ENCODE peak calls at places on chromosomes 16 and 17, in nine cellular contexts. One of them, this sample, is unnamed.

GRCh38 chr16:85291302-85292148 is 179.3 kb upstream of the CIBAR2 start:
- DNase-seq in colonic mucosa: peak; percentile 70
- DNase-seq in spleen: peak; percentile 91
- DNase-seq in fibroblast of lung: no peak
- DNase-seq in mammary epithelial cell: no peak
- DNase-seq in vagina: no peak
- DNase-seq in tibial nerve: no peak
- DNase-seq in ovary: peak; percentile 71
- DNase-seq in mucosa of descending colon: peak; percentile 81
- DNase-seq in this sample: no peak

GRCh38 chr16:55622930-55623561 is 32.7 kb upstream of the SLC6A2 start:
- DNase-seq in colonic mucosa: no peak
- DNase-seq in spleen: no peak
- DNase-seq in fibroblast of lung: no peak
- DNase-seq in mammary epithelial cell: peak; percentile 20
- DNase-seq in vagina: no peak
- DNase-seq in tibial nerve: no peak
- DNase-seq in ovary: no peak
- DNase-seq in mucosa of descending colon: no peak
- DNase-seq in this sample: no peak

GRCh38 chr17:49349535-49349934 is 12.5 kb downstream of the ZNF652 start:
- DNase-seq in colonic mucosa: no peak
- DNase-seq in spleen: no peak
- DNase-seq in fibroblast of lung: no peak
- DNase-seq in mammary epithelial cell: no peak
- DNase-seq in vagina: no peak
- DNase-seq in tibial nerve: no peak
- DNase-seq in ovary: no peak
- DNase-seq in mucosa of descending colon: no peak
- DNase-seq in this sample: no peak

GRCh38 chr17:62680541-62681052 is 53.1 kb downstream of the MRC2 start:
- DNase-seq in colonic mucosa: no peak
- DNase-seq in spleen: peak; percentile 51
- DNase-seq in fibroblast of lung: no peak
- DNase-seq in mammary epithelial cell: peak; percentile 30
- DNase-seq in vagina: no peak
- DNase-seq in tibial nerve: no peak
- DNase-seq in ovary: peak; percentile 78
- DNase-seq in mucosa of descending colon: no peak
- DNase-seq in this sample: no peak

GRCh38 chr17:1941241-1942065 is 83.7 kb downstream of the RTN4RL1 start:
- DNase-seq in colonic mucosa: no peak
- DNase-seq in spleen: no peak
- DNase-seq in fibroblast of lung: no peak
- DNase-seq in mammary epithelial cell: no peak
- DNase-seq in vagina: no peak
- DNase-seq in tibial nerve: no peak
- DNase-seq in ovary: no peak
- DNase-seq in mucosa of descending colon: no peak
- DNase-seq in this sample: no peak

GRCh38 chr16:84427553-84427952 is 59.2 kb downstream of the ATP2C2 start:
- DNase-seq in colonic mucosa: no peak
- DNase-seq in spleen: no peak
- DNase-seq in fibroblast of lung: no peak
- DNase-seq in mammary epithelial cell: no peak
- DNase-seq in vagina: no peak
- DNase-seq in tibial nerve: no peak
- DNase-seq in ovary: no peak
- DNase-seq in mucosa of descending colon: no peak
- DNase-seq in this sample: no peak

GRCh38 chr16:47664653-47665325 is 203.7 kb downstream of the PHKB start:
- DNase-seq in colonic mucosa: peak; percentile 68
- DNase-seq in spleen: no peak
- DNase-seq in fibroblast of lung: no peak
- DNase-seq in mammary epithelial cell: no peak
- DNase-seq in vagina: no peak
- DNase-seq in tibial nerve: no peak
- DNase-seq in ovary: no peak
- DNase-seq in mucosa of descending colon: peak; percentile 55
- DNase-seq in this sample: peak; percentile 2

GRCh38 chr16:89409161-89409711 is 81.1 kb downstream of the ANKRD11 start:
- DNase-seq in colonic mucosa: no peak
- DNase-seq in spleen: peak; percentile 80
- DNase-seq in fibroblast of lung: peak; percentile 49
- DNase-seq in mammary epithelial cell: peak; percentile 79
- DNase-seq in vagina: no peak
- DNase-seq in tibial nerve: no peak
- DNase-seq in ovary: no peak
- DNase-seq in mucosa of descending colon: no peak
- DNase-seq in this sample: no peak

GRCh38 chr17:7705269-7706255 is 560 bp downstream of the EFNB3 start:
- DNase-seq in colonic mucosa: no peak
- DNase-seq in spleen: peak; percentile 53
- DNase-seq in fibroblast of lung: no peak
- DNase-seq in mammary epithelial cell: no peak
- DNase-seq in vagina: no peak
- DNase-seq in tibial nerve: no peak
- DNase-seq in ovary: no peak
- DNase-seq in mucosa of descending colon: no peak
- DNase-seq in this sample: no peak
- H3K4me3 ChIP-seq in colonic mucosa: peak overlapping the region; percentile 25
- H3K4me3 ChIP-seq in spleen: peak overlapping the region; percentile 11
- H3K4me3 ChIP-seq in fibroblast of lung: peak overlapping the region; percentile 63
- H3K4me3 ChIP-seq in mammary epithelial cell: peak overlapping the region; percentile 57
- H3K4me3 ChIP-seq in vagina: peak overlapping the region; percentile 49
- H3K4me3 ChIP-seq in tibial nerve: no peak overlapping the region
- H3K4me3 ChIP-seq in ovary: peak overlapping the region; percentile 38
- H3K4me3 ChIP-seq in mucosa of descending colon: no peak overlapping the region
- H3K4me3 ChIP-seq in this sample: peak overlapping the region; percentile 52

DNA sequence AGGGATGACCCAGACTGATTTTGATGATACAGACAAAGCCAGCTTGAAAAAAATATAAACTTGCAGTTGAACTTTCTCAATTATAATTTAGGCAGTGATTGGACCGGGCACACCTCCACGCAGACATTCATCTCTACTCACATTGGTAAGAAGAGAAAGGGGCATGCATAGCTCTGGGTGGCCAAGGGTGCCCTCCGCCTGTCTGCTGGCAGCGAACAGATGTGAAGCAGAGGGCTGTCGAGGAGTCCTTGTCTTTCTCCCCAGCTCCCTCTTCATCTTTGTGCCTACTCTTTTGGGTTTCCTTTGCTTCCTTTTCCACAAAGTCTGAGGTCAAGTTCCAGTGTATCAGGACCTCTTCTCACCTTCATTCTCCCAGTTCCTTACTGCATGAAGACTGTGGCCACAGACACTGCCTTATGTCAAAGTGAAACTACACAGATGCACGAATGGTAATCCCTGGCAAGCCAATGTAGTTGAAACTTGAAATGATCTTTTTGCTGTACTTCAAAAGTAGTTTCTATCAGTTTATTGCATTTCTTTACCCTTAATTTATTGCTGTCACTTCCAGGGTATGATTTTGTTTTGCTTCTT is 343.7 kb upstream of the SOX9 start:
- DNase-seq in colonic mucosa: no peak
- DNase-seq in spleen: no peak
- DNase-seq in fibroblast of lung: no peak
- DNase-seq in mammary epithelial cell: no peak
- DNase-seq in vagina: no peak
- DNase-seq in tibial nerve: no peak
- DNase-seq in ovary: no peak
- DNase-seq in mucosa of descending colon: no peak
- DNase-seq in this sample: no peak
- TF ChIP-seq CTCF in colonic mucosa: no peak
- TF ChIP-seq CTCF in spleen: no peak
- TF ChIP-seq CTCF in fibroblast of lung: no peak
- TF ChIP-seq CTCF in mammary epithelial cell: no peak
- TF ChIP-seq CTCF in vagina: no peak
- TF ChIP-seq CTCF in tibial nerve: no peak
- TF ChIP-seq CTCF in ovary: no peak
- TF ChIP-seq CTCF in mucosa of descending colon: no peak
- TF ChIP-seq CTCF in this sample: no peak

GRCh38 chr17:29107084-29107483 is 64.1 kb downstream of the PIPOX start:
- DNase-seq in colonic mucosa: no peak
- DNase-seq in spleen: no peak
- DNase-seq in fibroblast of lung: no peak
- DNase-seq in mammary epithelial cell: no peak
- DNase-seq in vagina: no peak
- DNase-seq in tibial nerve: no peak
- DNase-seq in ovary: no peak
- DNase-seq in mucosa of descending colon: no peak
- DNase-seq in this sample: no peak
- H3K36me3 ChIP-seq in colonic mucosa: peaks cover 10% of the 10 kb centered on the region
- H3K36me3 ChIP-seq in spleen: peaks cover 98% of the 10 kb centered on the region
- H3K36me3 ChIP-seq in fibroblast of lung: peaks cover 20% of the 10 kb centered on the region
- H3K36me3 ChIP-seq in mammary epithelial cell: peaks cover 21% of the 10 kb centered on the region
- H3K36me3 ChIP-seq in vagina: no peaks in the 10 kb centered on the region
- H3K36me3 ChIP-seq in tibial nerve: peaks cover 31% of the 10 kb centered on the region
- H3K36me3 ChIP-seq in ovary: no peaks in the 10 kb centered on the region
- H3K36me3 ChIP-seq in mucosa of descending colon: no peaks in the 10 kb centered on the region
- H3K36me3 ChIP-seq in this sample: peaks cover 43% of the 10 kb centered on the region

GRCh38 chr16:30761427-30761927 is 385 bp downstream of the CFAP119 start:
- DNase-seq in colonic mucosa: peak; percentile 59
- DNase-seq in spleen: peak; percentile 85
- DNase-seq in fibroblast of lung: peak; percentile 34
- DNase-seq in mammary epithelial cell: peak; percentile 36
- DNase-seq in vagina: no peak
- DNase-seq in tibial nerve: no peak
- DNase-seq in ovary: peak; percentile 70
- DNase-seq in mucosa of descending colon: peak; percentile 63
- DNase-seq in this sample: no peak
- H3K4me3 ChIP-seq in colonic mucosa: peak overlapping the region; percentile 75
- H3K4me3 ChIP-seq in spleen: peak overlapping the region; percentile 74
- H3K4me3 ChIP-seq in fibroblast of lung: peak overlapping the region; percentile 95
- H3K4me3 ChIP-seq in mammary epithelial cell: peak overlapping the region; percentile 55
- H3K4me3 ChIP-seq in vagina: peak overlapping the region; percentile 98
- H3K4me3 ChIP-seq in tibial nerve: peak overlapping the region; percentile 65
- H3K4me3 ChIP-seq in ovary: peak overlapping the region; percentile 63
- H3K4me3 ChIP-seq in mucosa of descending colon: peak overlapping the region; percentile 74
- H3K4me3 ChIP-seq in this sample: peak overlapping the region; percentile 74

DNA sequence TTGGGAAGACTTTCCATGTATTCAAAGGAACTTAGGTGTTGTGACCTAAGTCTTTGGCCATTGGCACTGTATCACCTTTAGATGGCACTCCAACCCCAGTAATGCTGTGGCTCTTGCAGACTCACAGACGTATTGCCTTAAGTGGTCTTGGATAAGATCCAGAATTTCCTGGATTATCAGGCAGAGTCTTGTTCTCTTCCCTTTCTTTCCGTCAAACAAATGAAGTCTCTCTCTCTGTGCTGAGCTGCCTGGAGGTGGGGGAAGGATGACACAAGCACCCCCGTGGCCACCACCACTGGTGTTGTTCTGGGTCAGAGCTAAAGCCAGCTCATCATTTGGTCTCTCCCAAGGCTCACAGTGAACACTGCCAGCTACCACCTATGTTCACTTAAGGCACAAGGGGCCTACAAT is 789.9 kb upstream of the KIF2B start:
- DNase-seq in colonic mucosa: peak; percentile 37
- DNase-seq in spleen: no peak
- DNase-seq in fibroblast of lung: peak; percentile 12
- DNase-seq in mammary epithelial cell: peak; percentile 50
- DNase-seq in vagina: no peak
- DNase-seq in tibial nerve: no peak
- DNase-seq in ovary: no peak
- DNase-seq in mucosa of descending colon: no peak
- DNase-seq in this sample: no peak
- TF ChIP-seq CTCF in colonic mucosa: no peak
- TF ChIP-seq CTCF in spleen: no peak
- TF ChIP-seq CTCF in fibroblast of lung: no peak
- TF ChIP-seq CTCF in mammary epithelial cell: peak; percentile 69
- TF ChIP-seq CTCF in vagina: no peak
- TF ChIP-seq CTCF in tibial nerve: no peak
- TF ChIP-seq CTCF in ovary: no peak
- TF ChIP-seq CTCF in mucosa of descending colon: no peak
- TF ChIP-seq CTCF in this sample: no peak

GRCh38 chr16:3618782-3619166 is 7.4 kb upstream of the SLX4 start:
- DNase-seq in colonic mucosa: no peak
- DNase-seq in spleen: no peak
- DNase-seq in fibroblast of lung: no peak
- DNase-seq in mammary epithelial cell: peak; percentile 54
- DNase-seq in vagina: no peak
- DNase-seq in tibial nerve: no peak
- DNase-seq in ovary: no peak
- DNase-seq in mucosa of descending colon: no peak
- DNase-seq in this sample: no peak
- H3K36me3 ChIP-seq in colonic mucosa: no peaks in the 10 kb centered on the region
- H3K36me3 ChIP-seq in spleen: peaks cover 12% of the 10 kb centered on the region
- H3K36me3 ChIP-seq in fibroblast of lung: no peaks in the 10 kb centered on the region
- H3K36me3 ChIP-seq in mammary epithelial cell: peaks cover 5% of the 10 kb centered on the region
- H3K36me3 ChIP-seq in vagina: no peaks in the 10 kb centered on the region
- H3K36me3 ChIP-seq in tibial nerve: no peaks in the 10 kb centered on the region
- H3K36me3 ChIP-seq in ovary: no peaks in the 10 kb centered on the region
- H3K36me3 ChIP-seq in mucosa of descending colon: no peaks in the 10 kb centered on the region
- H3K36me3 ChIP-seq in this sample: no peaks in the 10 kb centered on the region

GRCh38 chr17:33291248-33292183 is 1.6 kb downstream of the ASIC2 start:
- DNase-seq in colonic mucosa: peak; percentile 38
- DNase-seq in spleen: peak; percentile 70
- DNase-seq in fibroblast of lung: peak; percentile 75
- DNase-seq in mammary epithelial cell: peak; percentile 31
- DNase-seq in vagina: no peak
- DNase-seq in tibial nerve: no peak
- DNase-seq in ovary: peak; percentile 42
- DNase-seq in mucosa of descending colon: peak; percentile 56
- DNase-seq in this sample: no peak

GRCh38 chr17:33290156-33290697 is 2.9 kb downstream of the ASIC2 start:
- DNase-seq in colonic mucosa: no peak
- DNase-seq in spleen: no peak
- DNase-seq in fibroblast of lung: no peak
- DNase-seq in mammary epithelial cell: no peak
- DNase-seq in vagina: no peak
- DNase-seq in tibial nerve: no peak
- DNase-seq in ovary: no peak
- DNase-seq in mucosa of descending colon: no peak
- DNase-seq in this sample: no peak

GRCh38 chr17:33294994-33295393 is 1.9 kb upstream of the ASIC2 start:
- DNase-seq in colonic mucosa: no peak
- DNase-seq in spleen: no peak
- DNase-seq in fibroblast of lung: no peak
- DNase-seq in mammary epithelial cell: no peak
- DNase-seq in vagina: no peak
- DNase-seq in tibial nerve: no peak
- DNase-seq in ovary: no peak
- DNase-seq in mucosa of descending colon: no peak
- DNase-seq in this sample: no peak

GRCh38 chr17:33292981-33293867 is at the start of gene ASIC2:
- DNase-seq in colonic mucosa: peak; percentile 65
- DNase-seq in spleen: peak; percentile 68
- DNase-seq in fibroblast of lung: peak; percentile 63
- DNase-seq in mammary epithelial cell: peak; percentile 62
- DNase-seq in vagina: no peak
- DNase-seq in tibial nerve: no peak
- DNase-seq in ovary: peak; percentile 40
- DNase-seq in mucosa of descending colon: peak; percentile 48
- DNase-seq in this sample: no peak

GRCh38 chr17:33292184-33292980 is 713 bp downstream of the ASIC2 start:
- DNase-seq in colonic mucosa: peak; percentile 62
- DNase-seq in spleen: no peak
- DNase-seq in fibroblast of lung: peak; percentile 56
- DNase-seq in mammary epithelial cell: peak; percentile 50
- DNase-seq in vagina: no peak
- DNase-seq in tibial nerve: no peak
- DNase-seq in ovary: peak; percentile 42
- DNase-seq in mucosa of descending colon: peak; percentile 45
- DNase-seq in this sample: no peak
- H3K4me3 ChIP-seq in colonic mucosa: peak overlapping the region; percentile 14
- H3K4me3 ChIP-seq in spleen: peak overlapping the region; percentile 6
- H3K4me3 ChIP-seq in fibroblast of lung: peak overlapping the region; percentile 51
- H3K4me3 ChIP-seq in mammary epithelial cell: peak overlapping the region; percentile 36
- H3K4me3 ChIP-seq in vagina: peak overlapping the region; percentile 34
- H3K4me3 ChIP-seq in tibial nerve: no peak overlapping the region
- H3K4me3 ChIP-seq in ovary: peak overlapping the region; percentile 12
- H3K4me3 ChIP-seq in mucosa of descending colon: peak overlapping the region; percentile 3
- H3K4me3 ChIP-seq in this sample: peak overlapping the region; percentile 28

This sample was measured in BJ.